ENCODE peak calls at places on chromosomes 7 and 10, in five cellular contexts. One of them, this sample, is unnamed.

GRCh38 chr10:121080324-121080807 is 229.2 kb downstream of the WDR11 start:
- DNase-seq in cardiac muscle cell: peak
- DNase-seq in vagina: no peak
- DNase-seq in psoas muscle: peak
- DNase-seq in dorsolateral prefrontal cortex: no peak
- DNase-seq in this sample: no peak

GRCh38 chr7:24727165-24728120 is 29.8 kb downstream of the GSDME start:
- DNase-seq in cardiac muscle cell: no peak
- DNase-seq in vagina: peak
- DNase-seq in psoas muscle: peak
- DNase-seq in dorsolateral prefrontal cortex: no peak
- DNase-seq in this sample: no peak

GRCh38 chr7:131605280-131605878 is 49.0 kb upstream of the PODXL start:
- DNase-seq in cardiac muscle cell: no peak
- DNase-seq in vagina: no peak
- DNase-seq in psoas muscle: no peak
- DNase-seq in dorsolateral prefrontal cortex: no peak
- DNase-seq in this sample: no peak

GRCh38 chr10:126387931-126388911 is at the start of gene ADAM12:
- DNase-seq in cardiac muscle cell: peak
- DNase-seq in vagina: no peak
- DNase-seq in psoas muscle: peak
- DNase-seq in dorsolateral prefrontal cortex: peak
- DNase-seq in this sample: no peak

GRCh38 chr10:93815304-93816091 is 57.8 kb downstream of the LGI1 start:
- DNase-seq in cardiac muscle cell: peak
- DNase-seq in vagina: no peak
- DNase-seq in psoas muscle: no peak
- DNase-seq in dorsolateral prefrontal cortex: no peak
- DNase-seq in this sample: no peak

GRCh38 chr7:157538321-157538720 is 201.5 kb downstream of the DNAJB6 start:
- DNase-seq in cardiac muscle cell: no peak
- DNase-seq in vagina: no peak
- DNase-seq in psoas muscle: peak
- DNase-seq in dorsolateral prefrontal cortex: no peak
- DNase-seq in this sample: no peak

GRCh38 chr10:97540669-97541500 is 31.7 kb upstream of the ANKRD2 start:
- DNase-seq in cardiac muscle cell: no peak
- DNase-seq in vagina: no peak
- DNase-seq in psoas muscle: no peak
- DNase-seq in dorsolateral prefrontal cortex: no peak
- DNase-seq in this sample: no peak

GRCh38 chr7:66517212-66517909 is 111.3 kb upstream of the KCTD7 start:
- DNase-seq in cardiac muscle cell: no peak
- DNase-seq in vagina: no peak
- DNase-seq in psoas muscle: no peak
- DNase-seq in dorsolateral prefrontal cortex: no peak
- DNase-seq in this sample: no peak

GRCh38 chr7:90455163-90456030 is 14.0 kb upstream of the PTTG1IP2 start:
- DNase-seq in cardiac muscle cell: peak
- DNase-seq in vagina: no peak
- DNase-seq in psoas muscle: no peak
- DNase-seq in dorsolateral prefrontal cortex: no peak
- DNase-seq in this sample: no peak

GRCh38 chr10:44959243-44960097 is at the start of gene RASSF4:
- DNase-seq in cardiac muscle cell: peak
- DNase-seq in vagina: no peak
- DNase-seq in psoas muscle: peak
- DNase-seq in dorsolateral prefrontal cortex: peak
- DNase-seq in this sample: peak

GRCh38 chr10:10599994-10600393 is 417.7 kb upstream of the CELF2 start:
- DNase-seq in cardiac muscle cell: no peak
- DNase-seq in vagina: no peak
- DNase-seq in psoas muscle: no peak
- DNase-seq in dorsolateral prefrontal cortex: no peak
- DNase-seq in this sample: no peak

GRCh38 chr10:10598297-10598696 is 419.4 kb upstream of the CELF2 start:
- DNase-seq in cardiac muscle cell: peak
- DNase-seq in vagina: no peak
- DNase-seq in psoas muscle: no peak
- DNase-seq in dorsolateral prefrontal cortex: no peak
- DNase-seq in this sample: no peak

GRCh38 chr10:10591682-10592412 is 425.8 kb upstream of the CELF2 start:
- DNase-seq in cardiac muscle cell: no peak
- DNase-seq in vagina: no peak
- DNase-seq in psoas muscle: peak
- DNase-seq in dorsolateral prefrontal cortex: no peak
- DNase-seq in this sample: no peak

GRCh38 chr10:10596256-10596655 is 421.4 kb upstream of the CELF2 start:
- DNase-seq in cardiac muscle cell: no peak
- DNase-seq in vagina: no peak
- DNase-seq in psoas muscle: no peak
- DNase-seq in dorsolateral prefrontal cortex: peak
- DNase-seq in this sample: no peak
- H3K27ac ChIP-seq in cardiac muscle cell: no peak
- H3K27ac ChIP-seq in vagina: no peak
- H3K27ac ChIP-seq in psoas muscle: no peak
- H3K27ac ChIP-seq in dorsolateral prefrontal cortex: no peak
- H3K27ac ChIP-seq in this sample: no peak

GRCh38 chr10:4720463-4720862 is 105.5 kb upstream of the AKR1E2 start:
- DNase-seq in cardiac muscle cell: no peak
- DNase-seq in vagina: no peak
- DNase-seq in psoas muscle: no peak
- DNase-seq in dorsolateral prefrontal cortex: no peak
- DNase-seq in this sample: no peak

GRCh38 chr10:4719040-4719439 is 107.0 kb upstream of the AKR1E2 start:
- DNase-seq in cardiac muscle cell: no peak
- DNase-seq in vagina: no peak
- DNase-seq in psoas muscle: no peak
- DNase-seq in dorsolateral prefrontal cortex: no peak
- DNase-seq in this sample: no peak

GRCh38 chr10:4723860-4724259 is 102.1 kb upstream of the AKR1E2 start:
- DNase-seq in cardiac muscle cell: no peak
- DNase-seq in vagina: no peak
- DNase-seq in psoas muscle: no peak
- DNase-seq in dorsolateral prefrontal cortex: no peak
- DNase-seq in this sample: no peak

GRCh38 chr10:4719671-4720070 is 106.3 kb upstream of the AKR1E2 start:
- DNase-seq in cardiac muscle cell: no peak
- DNase-seq in vagina: no peak
- DNase-seq in psoas muscle: no peak
- DNase-seq in dorsolateral prefrontal cortex: no peak
- DNase-seq in this sample: no peak

GRCh38 chr10:4721994-4722753 is 103.8 kb upstream of the AKR1E2 start:
- DNase-seq in cardiac muscle cell: no peak
- DNase-seq in vagina: no peak
- DNase-seq in psoas muscle: no peak
- DNase-seq in dorsolateral prefrontal cortex: no peak
- DNase-seq in this sample: no peak
- H3K27ac ChIP-seq in cardiac muscle cell: no peak
- H3K27ac ChIP-seq in vagina: peak
- H3K27ac ChIP-seq in psoas muscle: peak
- H3K27ac ChIP-seq in dorsolateral prefrontal cortex: no peak
- H3K27ac ChIP-seq in this sample: no peak

GRCh38 chr7:139341058-139341775 is at the start of gene FMC1:
- DNase-seq in cardiac muscle cell: peak
- DNase-seq in vagina: no peak
- DNase-seq in psoas muscle: peak
- DNase-seq in dorsolateral prefrontal cortex: peak
- DNase-seq in this sample: peak

GRCh38 chr7:139339698-139340036 is 1.5 kb upstream of the FMC1 start:
- DNase-seq in cardiac muscle cell: no peak
- DNase-seq in vagina: no peak
- DNase-seq in psoas muscle: no peak
- DNase-seq in dorsolateral prefrontal cortex: no peak
- DNase-seq in this sample: no peak

GRCh38 chr7:139340037-139340807 is 915 bp upstream of the FMC1 start:
- DNase-seq in cardiac muscle cell: peak
- DNase-seq in vagina: peak
- DNase-seq in psoas muscle: peak
- DNase-seq in dorsolateral prefrontal cortex: peak
- DNase-seq in this sample: peak

GRCh38 chr7:139340808-139341057 is 404 bp upstream of the FMC1 start:
- DNase-seq in cardiac muscle cell: no peak
- DNase-seq in vagina: no peak
- DNase-seq in psoas muscle: peak
- DNase-seq in dorsolateral prefrontal cortex: no peak
- DNase-seq in this sample: no peak

GRCh38 chr7:139339025-139339424 is 2.1 kb upstream of the FMC1 start:
- DNase-seq in cardiac muscle cell: no peak
- DNase-seq in vagina: no peak
- DNase-seq in psoas muscle: no peak
- DNase-seq in dorsolateral prefrontal cortex: no peak
- DNase-seq in this sample: no peak
- H3K27ac ChIP-seq in cardiac muscle cell: no peak
- H3K27ac ChIP-seq in vagina: no peak
- H3K27ac ChIP-seq in psoas muscle: peak
- H3K27ac ChIP-seq in dorsolateral prefrontal cortex: no peak
- H3K27ac ChIP-seq in this sample: no peak

GRCh38 chr10:84173543-84173942 is at the start of gene GPR15LG:
- DNase-seq in cardiac muscle cell: no peak
- DNase-seq in vagina: no peak
- DNase-seq in psoas muscle: no peak
- DNase-seq in dorsolateral prefrontal cortex: no peak
- DNase-seq in this sample: no peak
- H3K27ac ChIP-seq in cardiac muscle cell: no peak
- H3K27ac ChIP-seq in vagina: peak
- H3K27ac ChIP-seq in psoas muscle: no peak
- H3K27ac ChIP-seq in dorsolateral prefrontal cortex: no peak
- H3K27ac ChIP-seq in this sample: no peak

This sample was measured in substantia nigra.